ENCODE peak calls at places on chromosomes 6 and 20, in five cellular contexts. One of them, this sample, is unnamed.

GRCh38 chr20:19847383-19847782 is 89.3 kb downstream of the RIN2 start:
- DNase-seq in effector memory CD4-positive, alpha-beta T cell: no peak
- DNase-seq in DND-41: no peak
- DNase-seq in ovary: no peak
- DNase-seq in keratinocyte: no peak
- DNase-seq in this sample: no peak

GRCh38 chr6:19478992-19479391 is 358.2 kb upstream of the ID4 start:
- DNase-seq in effector memory CD4-positive, alpha-beta T cell: no peak
- DNase-seq in DND-41: no peak
- DNase-seq in ovary: no peak
- DNase-seq in keratinocyte: no peak
- DNase-seq in this sample: no peak

GRCh38 chr6:158303210-158303731 is 9.0 kb upstream of the TULP4 start:
- DNase-seq in effector memory CD4-positive, alpha-beta T cell: no peak
- DNase-seq in DND-41: no peak
- DNase-seq in ovary: no peak
- DNase-seq in keratinocyte: no peak
- DNase-seq in this sample: no peak

GRCh38 chr6:155042983-155043382 is 47.9 kb downstream of the TIAM2 start:
- DNase-seq in effector memory CD4-positive, alpha-beta T cell: no peak
- DNase-seq in DND-41: no peak
- DNase-seq in ovary: no peak
- DNase-seq in keratinocyte: no peak
- DNase-seq in this sample: no peak

GRCh38 chr20:2314759-2315439 is 19.1 kb downstream of the TGM3 start:
- DNase-seq in effector memory CD4-positive, alpha-beta T cell: no peak
- DNase-seq in DND-41: no peak
- DNase-seq in ovary: no peak
- DNase-seq in keratinocyte: peak
- DNase-seq in this sample: peak

GRCh38 chr6:123213921-123214320 is 217.9 kb downstream of the CLVS2 start:
- DNase-seq in effector memory CD4-positive, alpha-beta T cell: no peak
- DNase-seq in DND-41: no peak
- DNase-seq in ovary: no peak
- DNase-seq in keratinocyte: no peak
- DNase-seq in this sample: peak

GRCh38 chr6:6648659-6649343 is 60.3 kb downstream of the LY86 start:
- DNase-seq in effector memory CD4-positive, alpha-beta T cell: no peak
- DNase-seq in DND-41: no peak
- DNase-seq in ovary: no peak
- DNase-seq in keratinocyte: no peak
- DNase-seq in this sample: no peak

GRCh38 chr6:33977606-33978438 is 168.1 kb downstream of the GRM4 start:
- DNase-seq in effector memory CD4-positive, alpha-beta T cell: no peak
- DNase-seq in DND-41: no peak
- DNase-seq in ovary: no peak
- DNase-seq in keratinocyte: no peak
- DNase-seq in this sample: no peak

GRCh38 chr6:63317641-63318040 is 2.1 kb downstream of the LGSN start:
- DNase-seq in effector memory CD4-positive, alpha-beta T cell: no peak
- DNase-seq in DND-41: no peak
- DNase-seq in ovary: no peak
- DNase-seq in keratinocyte: no peak
- DNase-seq in this sample: no peak

GRCh38 chr6:136060052-136060451 is 190.1 kb downstream of the MTFR2 start:
- DNase-seq in effector memory CD4-positive, alpha-beta T cell: no peak
- DNase-seq in DND-41: no peak
- DNase-seq in ovary: no peak
- DNase-seq in keratinocyte: no peak
- DNase-seq in this sample: no peak

GRCh38 chr6:132623446-132623845 is 629 bp downstream of the TAAR2 start:
- DNase-seq in effector memory CD4-positive, alpha-beta T cell: no peak
- DNase-seq in DND-41: no peak
- DNase-seq in ovary: no peak
- DNase-seq in keratinocyte: no peak
- DNase-seq in this sample: no peak

GRCh38 chr6:21258665-21259064 is 334.9 kb upstream of the SOX4 start:
- DNase-seq in effector memory CD4-positive, alpha-beta T cell: no peak
- DNase-seq in DND-41: peak
- DNase-seq in ovary: no peak
- DNase-seq in keratinocyte: no peak
- DNase-seq in this sample: no peak

GRCh38 chr6:151485616-151486015 is 8.2 kb upstream of the CCDC170 start:
- DNase-seq in effector memory CD4-positive, alpha-beta T cell: no peak
- DNase-seq in DND-41: no peak
- DNase-seq in ovary: no peak
- DNase-seq in keratinocyte: no peak
- DNase-seq in this sample: no peak

GRCh38 chr20:62557425-62557824 is 81.6 kb upstream of the GATA5 start:
- DNase-seq in effector memory CD4-positive, alpha-beta T cell: no peak
- DNase-seq in DND-41: no peak
- DNase-seq in ovary: no peak
- DNase-seq in keratinocyte: no peak
- DNase-seq in this sample: peak

GRCh38 chr6:34386316-34387137 is 5.9 kb downstream of the NUDT3 start:
- DNase-seq in effector memory CD4-positive, alpha-beta T cell: no peak
- DNase-seq in DND-41: no peak
- DNase-seq in ovary: no peak
- DNase-seq in keratinocyte: no peak
- DNase-seq in this sample: peak

GRCh38 chr6:161091972-161092701 is 100.6 kb downstream of the MAP3K4 start:
- DNase-seq in effector memory CD4-positive, alpha-beta T cell: no peak
- DNase-seq in DND-41: no peak
- DNase-seq in ovary: no peak
- DNase-seq in keratinocyte: no peak
- DNase-seq in this sample: no peak

GRCh38 chr6:37145443-37145842 is 24.5 kb upstream of the PIM1 start:
- DNase-seq in effector memory CD4-positive, alpha-beta T cell: no peak
- DNase-seq in DND-41: no peak
- DNase-seq in ovary: no peak
- DNase-seq in keratinocyte: no peak
- DNase-seq in this sample: no peak
- H3K4me3 ChIP-seq in effector memory CD4-positive, alpha-beta T cell: no peak
- H3K4me3 ChIP-seq in DND-41: no peak
- H3K4me3 ChIP-seq in ovary: no peak
- H3K4me3 ChIP-seq in keratinocyte: no peak
- H3K4me3 ChIP-seq in this sample: no peak

GRCh38 chr6:117919775-117920492 is 12.9 kb downstream of the SLC35F1 start:
- DNase-seq in effector memory CD4-positive, alpha-beta T cell: no peak
- DNase-seq in DND-41: no peak
- DNase-seq in ovary: no peak
- DNase-seq in keratinocyte: no peak
- DNase-seq in this sample: no peak
- H3K4me3 ChIP-seq in effector memory CD4-positive, alpha-beta T cell: no peak
- H3K4me3 ChIP-seq in DND-41: no peak
- H3K4me3 ChIP-seq in ovary: peak
- H3K4me3 ChIP-seq in keratinocyte: no peak
- H3K4me3 ChIP-seq in this sample: peak

GRCh38 chr6:75086236-75086635 is 119.6 kb downstream of the COL12A1 start:
- DNase-seq in effector memory CD4-positive, alpha-beta T cell: no peak
- DNase-seq in DND-41: no peak
- DNase-seq in ovary: no peak
- DNase-seq in keratinocyte: no peak
- DNase-seq in this sample: no peak
- H3K4me3 ChIP-seq in effector memory CD4-positive, alpha-beta T cell: no peak
- H3K4me3 ChIP-seq in DND-41: no peak
- H3K4me3 ChIP-seq in ovary: no peak
- H3K4me3 ChIP-seq in keratinocyte: no peak
- H3K4me3 ChIP-seq in this sample: no peak

GRCh38 chr6:99349620-99350141 is at the start of gene FAXC:
- DNase-seq in effector memory CD4-positive, alpha-beta T cell: no peak
- DNase-seq in DND-41: no peak
- DNase-seq in ovary: peak
- DNase-seq in keratinocyte: no peak
- DNase-seq in this sample: no peak

GRCh38 chr6:99353126-99353525 is 3.7 kb upstream of the FAXC start:
- DNase-seq in effector memory CD4-positive, alpha-beta T cell: no peak
- DNase-seq in DND-41: no peak
- DNase-seq in ovary: no peak
- DNase-seq in keratinocyte: no peak
- DNase-seq in this sample: no peak

GRCh38 chr6:99348220-99348822 is 1.2 kb downstream of the FAXC start:
- DNase-seq in effector memory CD4-positive, alpha-beta T cell: no peak
- DNase-seq in DND-41: no peak
- DNase-seq in ovary: no peak
- DNase-seq in keratinocyte: no peak
- DNase-seq in this sample: no peak

GRCh38 chr6:99348823-99349619 is 453 bp downstream of the FAXC start:
- DNase-seq in effector memory CD4-positive, alpha-beta T cell: no peak
- DNase-seq in DND-41: no peak
- DNase-seq in ovary: peak
- DNase-seq in keratinocyte: no peak
- DNase-seq in this sample: no peak

DNA sequence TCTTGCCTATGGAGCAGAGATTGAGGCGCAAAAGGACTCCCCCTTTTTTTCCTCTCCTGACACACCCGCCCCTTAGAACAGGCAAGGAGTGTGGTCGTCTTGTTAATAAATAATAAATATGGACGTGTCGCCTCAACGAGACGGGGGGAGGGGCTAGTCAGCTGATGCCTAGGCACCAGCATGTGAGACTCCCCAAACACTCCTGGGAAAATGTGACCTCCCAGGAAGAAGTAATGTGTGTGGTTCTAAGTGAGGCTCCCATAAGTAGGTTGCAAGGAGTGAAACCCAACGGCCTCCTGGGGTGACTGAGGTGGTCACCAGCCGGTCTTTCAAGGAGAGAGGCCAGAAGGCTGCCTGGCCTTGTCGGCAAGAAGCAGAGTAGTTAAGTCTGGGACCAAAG is 1.1 kb upstream of the FAXC start:
- DNase-seq in effector memory CD4-positive, alpha-beta T cell: no peak
- DNase-seq in DND-41: no peak
- DNase-seq in ovary: no peak
- DNase-seq in keratinocyte: no peak
- DNase-seq in this sample: no peak
- H3K4me3 ChIP-seq in effector memory CD4-positive, alpha-beta T cell: no peak
- H3K4me3 ChIP-seq in DND-41: no peak
- H3K4me3 ChIP-seq in ovary: no peak
- H3K4me3 ChIP-seq in keratinocyte: peak
- H3K4me3 ChIP-seq in this sample: no peak

DNA sequence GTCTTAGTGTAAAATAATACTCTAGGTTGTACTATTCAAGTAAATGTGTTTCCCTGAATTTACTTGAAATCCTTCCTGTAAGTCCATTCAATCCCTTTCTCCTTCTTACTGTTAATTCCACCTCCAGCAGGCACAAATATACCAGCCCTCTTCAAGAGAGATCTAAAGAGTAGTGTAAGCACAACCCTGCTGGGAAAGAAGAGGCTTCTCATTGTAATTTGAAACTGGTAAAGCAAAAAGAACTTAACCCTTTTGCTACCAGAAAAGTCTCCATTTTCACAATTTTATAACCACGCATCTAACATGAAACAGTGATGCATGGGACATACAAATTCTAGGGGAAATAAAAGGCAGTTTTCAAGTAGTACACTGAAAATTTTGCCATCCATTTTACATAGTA is at the start of gene BMP5:
- DNase-seq in effector memory CD4-positive, alpha-beta T cell: no peak
- DNase-seq in DND-41: no peak
- DNase-seq in ovary: no peak
- DNase-seq in keratinocyte: no peak
- DNase-seq in this sample: no peak
- H3K4me3 ChIP-seq in effector memory CD4-positive, alpha-beta T cell: no peak
- H3K4me3 ChIP-seq in DND-41: no peak
- H3K4me3 ChIP-seq in ovary: no peak
- H3K4me3 ChIP-seq in keratinocyte: no peak
- H3K4me3 ChIP-seq in this sample: peak

GRCh38 chr6:165735065-165735464 is 72.0 kb upstream of the PDE10A start:
- DNase-seq in effector memory CD4-positive, alpha-beta T cell: no peak
- DNase-seq in DND-41: no peak
- DNase-seq in ovary: no peak
- DNase-seq in keratinocyte: no peak
- DNase-seq in this sample: no peak
- H3K4me3 ChIP-seq in effector memory CD4-positive, alpha-beta T cell: no peak
- H3K4me3 ChIP-seq in DND-41: no peak
- H3K4me3 ChIP-seq in ovary: no peak
- H3K4me3 ChIP-seq in keratinocyte: no peak
- H3K4me3 ChIP-seq in this sample: no peak

GRCh38 chr20:61426361-61426760 is 174.3 kb downstream of the CDH4 start:
- DNase-seq in effector memory CD4-positive, alpha-beta T cell: no peak
- DNase-seq in DND-41: no peak
- DNase-seq in ovary: no peak
- DNase-seq in keratinocyte: no peak
- DNase-seq in this sample: no peak

GRCh38 chr20:61420781-61421180 is 168.7 kb downstream of the CDH4 start:
- DNase-seq in effector memory CD4-positive, alpha-beta T cell: no peak
- DNase-seq in DND-41: no peak
- DNase-seq in ovary: no peak
- DNase-seq in keratinocyte: no peak
- DNase-seq in this sample: no peak

GRCh38 chr20:61422636-61423425 is 170.8 kb downstream of the CDH4 start:
- DNase-seq in effector memory CD4-positive, alpha-beta T cell: no peak
- DNase-seq in DND-41: no peak
- DNase-seq in ovary: no peak
- DNase-seq in keratinocyte: no peak
- DNase-seq in this sample: no peak

GRCh38 chr20:61424011-61424627 is 172.1 kb downstream of the CDH4 start:
- DNase-seq in effector memory CD4-positive, alpha-beta T cell: no peak
- DNase-seq in DND-41: no peak
- DNase-seq in ovary: no peak
- DNase-seq in keratinocyte: no peak
- DNase-seq in this sample: no peak

DNA sequence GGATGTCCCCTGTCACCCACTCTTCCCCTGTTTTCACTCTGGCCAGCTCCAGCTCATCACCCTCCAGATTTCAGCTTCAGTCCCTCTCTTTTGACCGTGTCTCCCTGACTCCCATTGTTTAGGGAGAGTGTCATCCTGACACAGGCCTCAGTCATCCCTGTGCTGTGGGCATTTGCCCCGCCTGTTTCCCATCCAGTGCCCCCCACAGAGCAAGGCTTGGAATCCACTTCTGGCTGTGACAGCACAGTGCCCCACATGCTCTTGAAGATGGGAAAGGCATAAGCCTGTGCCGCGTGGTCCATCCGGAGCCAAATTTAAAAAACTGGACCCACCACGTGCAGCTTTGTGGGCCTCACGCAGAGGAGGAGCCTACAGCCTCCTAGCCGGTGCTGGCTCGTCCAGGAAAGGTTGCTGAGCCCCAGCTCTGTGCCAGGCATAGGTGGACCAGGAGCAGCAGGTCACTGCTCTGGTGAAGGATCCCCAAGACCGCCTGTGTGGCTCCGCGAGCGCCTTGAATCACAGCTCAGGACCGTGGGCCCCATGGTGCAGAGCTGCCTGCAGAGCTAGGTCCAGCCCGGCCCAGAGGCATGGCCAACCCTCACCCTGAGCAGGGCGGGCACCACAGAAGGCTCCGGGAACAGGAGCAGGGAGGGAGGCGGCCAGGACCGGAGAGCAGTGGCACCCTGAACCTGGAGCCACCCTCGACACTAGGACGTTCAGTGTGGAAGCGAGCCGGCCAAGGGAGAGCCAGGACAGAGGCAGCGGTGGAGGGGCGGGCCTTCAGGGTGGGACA is 172.8 kb downstream of the CDH4 start:
- DNase-seq in effector memory CD4-positive, alpha-beta T cell: no peak
- DNase-seq in DND-41: no peak
- DNase-seq in ovary: no peak
- DNase-seq in keratinocyte: no peak
- DNase-seq in this sample: no peak
- H3K4me3 ChIP-seq in effector memory CD4-positive, alpha-beta T cell: no peak
- H3K4me3 ChIP-seq in DND-41: no peak
- H3K4me3 ChIP-seq in ovary: no peak
- H3K4me3 ChIP-seq in keratinocyte: no peak
- H3K4me3 ChIP-seq in this sample: no peak

GRCh38 chr6:149925974-149926777 is 3.3 kb upstream of the RAET1G start:
- DNase-seq in effector memory CD4-positive, alpha-beta T cell: peak
- DNase-seq in DND-41: peak
- DNase-seq in ovary: peak
- DNase-seq in keratinocyte: no peak
- DNase-seq in this sample: peak
- H3K4me3 ChIP-seq in effector memory CD4-positive, alpha-beta T cell: no peak
- H3K4me3 ChIP-seq in DND-41: no peak
- H3K4me3 ChIP-seq in ovary: peak
- H3K4me3 ChIP-seq in keratinocyte: peak
- H3K4me3 ChIP-seq in this sample: peak

This sample was measured in gastrocnemius medialis.